ENCODE peak calls at places on chromosome 20, in four cellular contexts. L is BE2C, Z is mucosa of gallbladder, Y is thoracic aorta. U is an unnamed sample.

GRCh38 chr20:37741055-37741454 is 47.2 kb downstream of the CTNNBL1 start:
- DNase-seq in Z (no peak), Y (no peak), L (no peak), U (no peak)

GRCh38 chr20:35871311-35871771 is 83.0 kb downstream of the SCAND1 start:
- DNase-seq in Y (no peak), L (peak), Z (no peak), U (no peak)

GRCh38 chr20:57439432-57439831 is 48.2 kb downstream of the RBM38 start:
- DNase-seq in L (no peak), Z (peak), Y (no peak), U (peak)

GRCh38 chr20:35661013-35661412 is 3.7 kb downstream of the CPNE1 start:
- DNase-seq in Z (no peak), L (no peak), Y (no peak), U (no peak)

GRCh38 chr20:19618711-19619110 is 139.3 kb upstream of the RIN2 start:
- DNase-seq in L (no peak), Z (no peak), Y (no peak), U (no peak)

GRCh38 chr20:46512943-46513844 is at the start of gene ZNF334:
- DNase-seq in L (peak), Z (peak), Y (no peak), U (no peak)

GRCh38 chr20:56388882-56389281 is 3.1 kb downstream of the AURKA start:
- DNase-seq in Y (no peak), L (no peak), Z (no peak), U (no peak)

GRCh38 chr20:37755665-37756064 is 61.8 kb downstream of the CTNNBL1 start:
- DNase-seq in Z (no peak), L (peak), Y (no peak), U (no peak)

GRCh38 chr20:50339196-50339901 is 148.7 kb downstream of the CEBPB start:
- DNase-seq in Z (no peak), Y (no peak), L (peak), U (no peak)

GRCh38 chr20:8389381-8390368 is 257.6 kb downstream of the PLCB1 start:
- DNase-seq in Z (no peak), L (peak), Y (no peak), U (no peak)

GRCh38 chr20:39206899-39207564 is 244.9 kb downstream of the DHX35 start:
- DNase-seq in L (no peak), Z (no peak), Y (no peak), U (no peak)

GRCh38 chr20:57198359-57199072 is 67.9 kb downstream of the BMP7 start:
- DNase-seq in L (peak), Z (no peak), Y (no peak), U (no peak)

GRCh38 chr20:61779176-61779965 is 286.3 kb downstream of the TAF4 start:
- DNase-seq in Z (no peak), Y (no peak), L (no peak), U (no peak)

GRCh38 chr20:45581702-45582101 is 2.6 kb upstream of the WFDC8 start:
- DNase-seq in Y (no peak), Z (no peak), L (no peak), U (no peak)

GRCh38 chr20:59075934-59076508 is 33.4 kb upstream of the PRELID3B start:
- DNase-seq in Z (no peak), L (no peak), Y (no peak), U (no peak)